ENCODE peak calls at places on chromosomes 12 and 14, in seven cellular contexts. One of them, this sample, is unnamed.

GRCh38 chr12:52066346-52067080 is 3.3 kb upstream of the ATG101 start:
- DNase-seq in GM12892: no peak
- DNase-seq in SJCRH30: no peak
- DNase-seq in NCI-H1092: no peak
- DNase-seq in choroid plexus epithelial cell: no peak
- DNase-seq in SK-N-SH: no peak
- DNase-seq in HuH-7.5: no peak
- DNase-seq in this sample: no peak

GRCh38 chr12:48106574-48107251 is 834 bp upstream of the SENP1 start:
- DNase-seq in GM12892: no peak
- DNase-seq in SJCRH30: no peak
- DNase-seq in NCI-H1092: no peak
- DNase-seq in choroid plexus epithelial cell: no peak
- DNase-seq in SK-N-SH: no peak
- DNase-seq in HuH-7.5: no peak
- DNase-seq in this sample: no peak

GRCh38 chr12:49703647-49704137 is 3.5 kb downstream of the FMNL3 start:
- DNase-seq in GM12892: no peak
- DNase-seq in SJCRH30: peak
- DNase-seq in NCI-H1092: no peak
- DNase-seq in choroid plexus epithelial cell: peak
- DNase-seq in SK-N-SH: no peak
- DNase-seq in HuH-7.5: no peak
- DNase-seq in this sample: no peak

GRCh38 chr12:58087428-58088117 is 146.2 kb downstream of the ATP23 start:
- DNase-seq in GM12892: no peak
- DNase-seq in SJCRH30: peak
- DNase-seq in NCI-H1092: no peak
- DNase-seq in choroid plexus epithelial cell: no peak
- DNase-seq in SK-N-SH: peak
- DNase-seq in HuH-7.5: no peak
- DNase-seq in this sample: no peak

GRCh38 chr12:124075836-124076235 is 102.8 kb downstream of the ZNF664 start:
- DNase-seq in GM12892: no peak
- DNase-seq in SJCRH30: no peak
- DNase-seq in NCI-H1092: no peak
- DNase-seq in choroid plexus epithelial cell: no peak
- DNase-seq in SK-N-SH: no peak
- DNase-seq in HuH-7.5: no peak
- DNase-seq in this sample: no peak

GRCh38 chr12:104023710-104024109 is 26.3 kb downstream of the GLT8D2 start:
- DNase-seq in GM12892: no peak
- DNase-seq in SJCRH30: no peak
- DNase-seq in NCI-H1092: no peak
- DNase-seq in choroid plexus epithelial cell: no peak
- DNase-seq in SK-N-SH: no peak
- DNase-seq in HuH-7.5: no peak
- DNase-seq in this sample: no peak

GRCh38 chr14:67618617-67619063 is 1.1 kb upstream of the ARG2 start:
- DNase-seq in GM12892: no peak
- DNase-seq in SJCRH30: peak
- DNase-seq in NCI-H1092: peak
- DNase-seq in choroid plexus epithelial cell: peak
- DNase-seq in SK-N-SH: peak
- DNase-seq in HuH-7.5: peak
- DNase-seq in this sample: peak

GRCh38 chr14:90532826-90533525 is 136.1 kb downstream of the CALM1 start:
- DNase-seq in GM12892: no peak
- DNase-seq in SJCRH30: no peak
- DNase-seq in NCI-H1092: no peak
- DNase-seq in choroid plexus epithelial cell: no peak
- DNase-seq in SK-N-SH: peak
- DNase-seq in HuH-7.5: no peak
- DNase-seq in this sample: no peak

GRCh38 chr12:130658106-130658505 is 58.0 kb downstream of the RIMBP2 start:
- DNase-seq in GM12892: no peak
- DNase-seq in SJCRH30: no peak
- DNase-seq in NCI-H1092: no peak
- DNase-seq in choroid plexus epithelial cell: no peak
- DNase-seq in SK-N-SH: no peak
- DNase-seq in HuH-7.5: no peak
- DNase-seq in this sample: no peak

GRCh38 chr12:5503774-5504173 is 71.9 kb downstream of the NTF3 start:
- DNase-seq in GM12892: no peak
- DNase-seq in SJCRH30: peak
- DNase-seq in NCI-H1092: no peak
- DNase-seq in choroid plexus epithelial cell: no peak
- DNase-seq in SK-N-SH: no peak
- DNase-seq in HuH-7.5: no peak
- DNase-seq in this sample: no peak

GRCh38 chr12:45907955-45908354 is 82.4 kb downstream of the SCAF11 start:
- DNase-seq in GM12892: no peak
- DNase-seq in SJCRH30: no peak
- DNase-seq in NCI-H1092: no peak
- DNase-seq in choroid plexus epithelial cell: no peak
- DNase-seq in SK-N-SH: no peak
- DNase-seq in HuH-7.5: no peak
- DNase-seq in this sample: no peak

GRCh38 chr12:122994140-122994675 is 13.7 kb downstream of the ARL6IP4 start:
- DNase-seq in GM12892: no peak
- DNase-seq in SJCRH30: no peak
- DNase-seq in NCI-H1092: no peak
- DNase-seq in choroid plexus epithelial cell: no peak
- DNase-seq in SK-N-SH: no peak
- DNase-seq in HuH-7.5: no peak
- DNase-seq in this sample: no peak

GRCh38 chr12:2739832-2740641 is 54.7 kb upstream of the FKBP4 start:
- DNase-seq in GM12892: no peak
- DNase-seq in SJCRH30: peak
- DNase-seq in NCI-H1092: peak
- DNase-seq in choroid plexus epithelial cell: peak
- DNase-seq in SK-N-SH: peak
- DNase-seq in HuH-7.5: no peak
- DNase-seq in this sample: no peak

GRCh38 chr14:58777541-58777979 is 139.8 kb downstream of the DACT1 start:
- DNase-seq in GM12892: no peak
- DNase-seq in SJCRH30: peak
- DNase-seq in NCI-H1092: no peak
- DNase-seq in choroid plexus epithelial cell: peak
- DNase-seq in SK-N-SH: no peak
- DNase-seq in HuH-7.5: no peak
- DNase-seq in this sample: no peak

GRCh38 chr12:46963977-46964376 is 115.4 kb upstream of the PCED1B start:
- DNase-seq in GM12892: no peak
- DNase-seq in SJCRH30: no peak
- DNase-seq in NCI-H1092: no peak
- DNase-seq in choroid plexus epithelial cell: peak
- DNase-seq in SK-N-SH: no peak
- DNase-seq in HuH-7.5: no peak
- DNase-seq in this sample: no peak

GRCh38 chr14:49863483-49864262 is 11.1 kb upstream of the NEMF start:
- DNase-seq in GM12892: no peak
- DNase-seq in SJCRH30: no peak
- DNase-seq in NCI-H1092: no peak
- DNase-seq in choroid plexus epithelial cell: peak
- DNase-seq in SK-N-SH: peak
- DNase-seq in HuH-7.5: no peak
- DNase-seq in this sample: no peak

GRCh38 chr14:18688346-18688745 is 87.4 kb downstream of the OR11H12 start:
- DNase-seq in GM12892: no peak
- DNase-seq in SJCRH30: no peak
- DNase-seq in NCI-H1092: no peak
- DNase-seq in choroid plexus epithelial cell: no peak
- DNase-seq in SK-N-SH: no peak
- DNase-seq in HuH-7.5: no peak
- DNase-seq in this sample: no peak

GRCh38 chr12:85951823-85952222 is 77.7 kb downstream of the NTS start:
- DNase-seq in GM12892: no peak
- DNase-seq in SJCRH30: peak
- DNase-seq in NCI-H1092: no peak
- DNase-seq in choroid plexus epithelial cell: peak
- DNase-seq in SK-N-SH: peak
- DNase-seq in HuH-7.5: no peak
- DNase-seq in this sample: peak

GRCh38 chr14:103186241-103186835 is 63.1 kb downstream of the TNFAIP2 start:
- DNase-seq in GM12892: no peak
- DNase-seq in SJCRH30: peak
- DNase-seq in NCI-H1092: no peak
- DNase-seq in choroid plexus epithelial cell: no peak
- DNase-seq in SK-N-SH: peak
- DNase-seq in HuH-7.5: no peak
- DNase-seq in this sample: no peak

GRCh38 chr12:132389526-132390286 is 60.3 kb upstream of the GALNT9 start:
- DNase-seq in GM12892: no peak
- DNase-seq in SJCRH30: no peak
- DNase-seq in NCI-H1092: no peak
- DNase-seq in choroid plexus epithelial cell: no peak
- DNase-seq in SK-N-SH: peak
- DNase-seq in HuH-7.5: no peak
- DNase-seq in this sample: no peak

GRCh38 chr12:113609692-113610469 is 138.2 kb upstream of the LHX5 start:
- DNase-seq in GM12892: no peak
- DNase-seq in SJCRH30: no peak
- DNase-seq in NCI-H1092: no peak
- DNase-seq in choroid plexus epithelial cell: no peak
- DNase-seq in SK-N-SH: peak
- DNase-seq in HuH-7.5: no peak
- DNase-seq in this sample: no peak

GRCh38 chr12:32494676-32495075 is 95.3 kb downstream of the FGD4 start:
- DNase-seq in GM12892: no peak
- DNase-seq in SJCRH30: no peak
- DNase-seq in NCI-H1092: no peak
- DNase-seq in choroid plexus epithelial cell: peak
- DNase-seq in SK-N-SH: no peak
- DNase-seq in HuH-7.5: no peak
- DNase-seq in this sample: no peak

GRCh38 chr14:52923902-52924575 is 26.8 kb downstream of the FERMT2 start:
- DNase-seq in GM12892: no peak
- DNase-seq in SJCRH30: no peak
- DNase-seq in NCI-H1092: no peak
- DNase-seq in choroid plexus epithelial cell: no peak
- DNase-seq in SK-N-SH: no peak
- DNase-seq in HuH-7.5: no peak
- DNase-seq in this sample: no peak

This sample was measured in D341Med.